ENCODE peak calls at places on chromosomes 12 and 14, in eight cellular contexts. One of them, this sample, is unnamed.

GRCh38 chr12:2064078-2064507 is 11.3 kb downstream of the CACNA1C start:
- DNase-seq in astrocyte of the spinal cord: peak
- DNase-seq in fibroblast of lung: peak
- DNase-seq in IMR-90: peak
- DNase-seq in CD8-positive, alpha-beta T cell: peak
- DNase-seq in coronary artery: no peak
- DNase-seq in sigmoid colon: no peak
- DNase-seq in left ventricle myocardium inferior: no peak
- DNase-seq in this sample: peak

GRCh38 chr12:131082795-131083194 is 129.1 kb downstream of the ADGRD1 start:
- DNase-seq in astrocyte of the spinal cord: no peak
- DNase-seq in fibroblast of lung: no peak
- DNase-seq in IMR-90: no peak
- DNase-seq in CD8-positive, alpha-beta T cell: no peak
- DNase-seq in coronary artery: peak
- DNase-seq in sigmoid colon: no peak
- DNase-seq in left ventricle myocardium inferior: no peak
- DNase-seq in this sample: no peak

GRCh38 chr14:38233218-38233617 is 22.7 kb downstream of the CLEC14A start:
- DNase-seq in astrocyte of the spinal cord: no peak
- DNase-seq in fibroblast of lung: no peak
- DNase-seq in IMR-90: no peak
- DNase-seq in CD8-positive, alpha-beta T cell: no peak
- DNase-seq in coronary artery: no peak
- DNase-seq in sigmoid colon: no peak
- DNase-seq in left ventricle myocardium inferior: no peak
- DNase-seq in this sample: no peak

GRCh38 chr14:100867631-100868315 is 35.7 kb downstream of the RTL1 start:
- DNase-seq in astrocyte of the spinal cord: no peak
- DNase-seq in fibroblast of lung: no peak
- DNase-seq in IMR-90: no peak
- DNase-seq in CD8-positive, alpha-beta T cell: no peak
- DNase-seq in coronary artery: no peak
- DNase-seq in sigmoid colon: peak
- DNase-seq in left ventricle myocardium inferior: peak
- DNase-seq in this sample: no peak

GRCh38 chr12:49960474-49961110 is 1.1 kb upstream of the AQP5 start:
- DNase-seq in astrocyte of the spinal cord: no peak
- DNase-seq in fibroblast of lung: no peak
- DNase-seq in IMR-90: no peak
- DNase-seq in CD8-positive, alpha-beta T cell: no peak
- DNase-seq in coronary artery: no peak
- DNase-seq in sigmoid colon: no peak
- DNase-seq in left ventricle myocardium inferior: no peak
- DNase-seq in this sample: no peak

GRCh38 chr14:68661226-68662225 is 131.3 kb downstream of the ZFP36L1 start:
- DNase-seq in astrocyte of the spinal cord: no peak
- DNase-seq in fibroblast of lung: no peak
- DNase-seq in IMR-90: no peak
- DNase-seq in CD8-positive, alpha-beta T cell: no peak
- DNase-seq in coronary artery: peak
- DNase-seq in sigmoid colon: peak
- DNase-seq in left ventricle myocardium inferior: no peak
- DNase-seq in this sample: no peak

GRCh38 chr12:91191516-91192111 is 9.0 kb upstream of the DCN start:
- DNase-seq in astrocyte of the spinal cord: no peak
- DNase-seq in fibroblast of lung: no peak
- DNase-seq in IMR-90: no peak
- DNase-seq in CD8-positive, alpha-beta T cell: no peak
- DNase-seq in coronary artery: no peak
- DNase-seq in sigmoid colon: no peak
- DNase-seq in left ventricle myocardium inferior: no peak
- DNase-seq in this sample: no peak

GRCh38 chr14:87097021-87097420 is 896.0 kb downstream of the GALC start:
- DNase-seq in astrocyte of the spinal cord: peak
- DNase-seq in fibroblast of lung: peak
- DNase-seq in IMR-90: peak
- DNase-seq in CD8-positive, alpha-beta T cell: no peak
- DNase-seq in coronary artery: no peak
- DNase-seq in sigmoid colon: no peak
- DNase-seq in left ventricle myocardium inferior: no peak
- DNase-seq in this sample: no peak

GRCh38 chr14:38553586-38553985 is 297.7 kb upstream of the CLEC14A start:
- DNase-seq in astrocyte of the spinal cord: peak
- DNase-seq in fibroblast of lung: peak
- DNase-seq in IMR-90: peak
- DNase-seq in CD8-positive, alpha-beta T cell: no peak
- DNase-seq in coronary artery: no peak
- DNase-seq in sigmoid colon: no peak
- DNase-seq in left ventricle myocardium inferior: no peak
- DNase-seq in this sample: peak

DNA sequence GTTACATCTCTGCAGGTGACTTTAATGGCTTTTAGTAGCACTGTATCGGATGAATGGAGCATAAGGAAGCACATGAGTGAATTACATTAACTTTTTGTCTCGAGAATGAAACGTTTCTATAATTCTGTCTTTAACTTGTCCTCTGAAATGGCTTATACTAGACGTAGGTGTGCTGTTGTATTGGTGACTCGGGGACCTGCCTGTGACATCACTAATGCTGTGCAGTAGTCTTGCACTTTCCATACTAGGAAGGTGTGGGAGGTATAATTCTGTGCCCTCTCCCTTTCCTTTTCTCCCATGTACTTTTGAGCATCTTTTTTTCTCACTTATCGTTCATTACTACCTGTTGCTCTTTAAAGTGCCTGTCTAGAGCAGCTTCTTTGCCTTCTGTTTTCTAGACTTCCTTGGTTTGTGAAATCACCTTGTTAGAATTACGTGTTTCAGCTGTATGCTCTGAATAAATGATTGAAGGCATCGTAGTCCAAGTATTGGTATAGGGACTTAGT is 1.2 kb downstream of the NEDD1 start:
- DNase-seq in astrocyte of the spinal cord: no peak
- DNase-seq in fibroblast of lung: no peak
- DNase-seq in IMR-90: no peak
- DNase-seq in CD8-positive, alpha-beta T cell: no peak
- DNase-seq in coronary artery: no peak
- DNase-seq in sigmoid colon: no peak
- DNase-seq in left ventricle myocardium inferior: no peak
- DNase-seq in this sample: no peak
- H3K4me3 ChIP-seq in astrocyte of the spinal cord: peak
- H3K4me3 ChIP-seq in fibroblast of lung: peak
- H3K4me3 ChIP-seq in IMR-90: peak
- H3K4me3 ChIP-seq in CD8-positive, alpha-beta T cell: peak
- H3K4me3 ChIP-seq in coronary artery: peak
- H3K4me3 ChIP-seq in sigmoid colon: peak
- H3K4me3 ChIP-seq in left ventricle myocardium inferior: peak
- H3K4me3 ChIP-seq in this sample: peak

GRCh38 chr12:203462-204260 is 10.3 kb downstream of the SLC6A12 start:
- DNase-seq in astrocyte of the spinal cord: no peak
- DNase-seq in fibroblast of lung: no peak
- DNase-seq in IMR-90: no peak
- DNase-seq in CD8-positive, alpha-beta T cell: no peak
- DNase-seq in coronary artery: no peak
- DNase-seq in sigmoid colon: no peak
- DNase-seq in left ventricle myocardium inferior: peak
- DNase-seq in this sample: no peak
- H3K4me3 ChIP-seq in astrocyte of the spinal cord: peak
- H3K4me3 ChIP-seq in fibroblast of lung: no peak
- H3K4me3 ChIP-seq in IMR-90: peak
- H3K4me3 ChIP-seq in CD8-positive, alpha-beta T cell: no peak
- H3K4me3 ChIP-seq in coronary artery: peak
- H3K4me3 ChIP-seq in sigmoid colon: peak
- H3K4me3 ChIP-seq in left ventricle myocardium inferior: peak
- H3K4me3 ChIP-seq in this sample: peak

GRCh38 chr14:95597784-95598204 is 62.9 kb downstream of the GLRX5 start:
- DNase-seq in astrocyte of the spinal cord: no peak
- DNase-seq in fibroblast of lung: peak
- DNase-seq in IMR-90: peak
- DNase-seq in CD8-positive, alpha-beta T cell: no peak
- DNase-seq in coronary artery: no peak
- DNase-seq in sigmoid colon: no peak
- DNase-seq in left ventricle myocardium inferior: no peak
- DNase-seq in this sample: peak
- H3K4me3 ChIP-seq in astrocyte of the spinal cord: no peak
- H3K4me3 ChIP-seq in fibroblast of lung: no peak
- H3K4me3 ChIP-seq in IMR-90: no peak
- H3K4me3 ChIP-seq in CD8-positive, alpha-beta T cell: no peak
- H3K4me3 ChIP-seq in coronary artery: no peak
- H3K4me3 ChIP-seq in sigmoid colon: no peak
- H3K4me3 ChIP-seq in left ventricle myocardium inferior: no peak
- H3K4me3 ChIP-seq in this sample: no peak

GRCh38 chr12:124909831-124910560 is 4.5 kb downstream of the UBC start:
- DNase-seq in astrocyte of the spinal cord: peak
- DNase-seq in fibroblast of lung: peak
- DNase-seq in IMR-90: peak
- DNase-seq in CD8-positive, alpha-beta T cell: no peak
- DNase-seq in coronary artery: no peak
- DNase-seq in sigmoid colon: no peak
- DNase-seq in left ventricle myocardium inferior: no peak
- DNase-seq in this sample: peak
- H3K4me3 ChIP-seq in astrocyte of the spinal cord: peak
- H3K4me3 ChIP-seq in fibroblast of lung: no peak
- H3K4me3 ChIP-seq in IMR-90: no peak
- H3K4me3 ChIP-seq in CD8-positive, alpha-beta T cell: no peak
- H3K4me3 ChIP-seq in coronary artery: peak
- H3K4me3 ChIP-seq in sigmoid colon: peak
- H3K4me3 ChIP-seq in left ventricle myocardium inferior: peak
- H3K4me3 ChIP-seq in this sample: no peak

GRCh38 chr12:65891219-65891618 is 66.9 kb downstream of the HMGA2 start:
- DNase-seq in astrocyte of the spinal cord: peak
- DNase-seq in fibroblast of lung: peak
- DNase-seq in IMR-90: peak
- DNase-seq in CD8-positive, alpha-beta T cell: no peak
- DNase-seq in coronary artery: no peak
- DNase-seq in sigmoid colon: no peak
- DNase-seq in left ventricle myocardium inferior: no peak
- DNase-seq in this sample: no peak
- H3K4me3 ChIP-seq in astrocyte of the spinal cord: no peak
- H3K4me3 ChIP-seq in fibroblast of lung: no peak
- H3K4me3 ChIP-seq in IMR-90: no peak
- H3K4me3 ChIP-seq in CD8-positive, alpha-beta T cell: no peak
- H3K4me3 ChIP-seq in coronary artery: no peak
- H3K4me3 ChIP-seq in sigmoid colon: no peak
- H3K4me3 ChIP-seq in left ventricle myocardium inferior: no peak
- H3K4me3 ChIP-seq in this sample: no peak

DNA sequence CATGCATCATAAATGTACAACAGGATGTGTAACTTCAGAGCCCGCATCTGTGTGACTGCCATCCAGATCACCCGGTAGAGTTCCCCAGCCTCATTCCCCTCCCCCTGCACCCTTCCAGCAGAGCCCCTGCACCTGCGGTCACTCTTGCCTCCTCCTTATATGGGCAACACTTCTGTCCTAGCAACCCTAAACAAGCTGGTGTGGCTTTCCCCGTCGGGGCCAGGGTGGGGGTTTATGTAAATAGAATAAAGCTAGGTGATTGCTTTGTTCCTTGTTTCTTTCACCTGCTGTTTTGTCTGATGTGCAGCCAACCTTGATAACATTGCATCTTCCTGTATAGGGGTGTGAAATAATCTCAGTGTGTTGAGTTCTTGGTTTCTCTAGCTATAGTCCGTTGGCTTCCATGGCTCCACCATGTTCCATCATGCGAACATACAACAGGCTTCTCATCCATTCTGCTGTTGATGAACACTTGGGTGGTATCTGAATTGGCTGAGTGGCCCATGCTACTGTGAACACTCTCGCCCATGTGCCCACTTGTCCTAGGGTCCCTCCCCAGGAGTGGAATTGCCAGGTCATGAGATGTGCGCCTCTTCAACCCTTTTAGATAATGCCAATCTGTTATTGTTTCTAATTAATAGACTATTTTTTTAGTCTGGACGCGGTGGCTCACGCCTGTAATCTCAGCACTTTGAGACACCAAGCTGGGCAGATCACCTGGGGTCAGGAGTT is 102.2 kb downstream of the KIF26A start:
- DNase-seq in astrocyte of the spinal cord: no peak
- DNase-seq in fibroblast of lung: no peak
- DNase-seq in IMR-90: no peak
- DNase-seq in CD8-positive, alpha-beta T cell: no peak
- DNase-seq in coronary artery: peak
- DNase-seq in sigmoid colon: no peak
- DNase-seq in left ventricle myocardium inferior: no peak
- DNase-seq in this sample: no peak
- H3K4me3 ChIP-seq in astrocyte of the spinal cord: no peak
- H3K4me3 ChIP-seq in fibroblast of lung: no peak
- H3K4me3 ChIP-seq in IMR-90: no peak
- H3K4me3 ChIP-seq in CD8-positive, alpha-beta T cell: no peak
- H3K4me3 ChIP-seq in coronary artery: no peak
- H3K4me3 ChIP-seq in sigmoid colon: no peak
- H3K4me3 ChIP-seq in left ventricle myocardium inferior: no peak
- H3K4me3 ChIP-seq in this sample: no peak

GRCh38 chr12:8947737-8948136 is 1.7 kb downstream of the M6PR start:
- DNase-seq in astrocyte of the spinal cord: no peak
- DNase-seq in fibroblast of lung: no peak
- DNase-seq in IMR-90: no peak
- DNase-seq in CD8-positive, alpha-beta T cell: no peak
- DNase-seq in coronary artery: no peak
- DNase-seq in sigmoid colon: no peak
- DNase-seq in left ventricle myocardium inferior: no peak
- DNase-seq in this sample: no peak
- H3K4me3 ChIP-seq in astrocyte of the spinal cord: no peak
- H3K4me3 ChIP-seq in fibroblast of lung: peak
- H3K4me3 ChIP-seq in IMR-90: no peak
- H3K4me3 ChIP-seq in CD8-positive, alpha-beta T cell: no peak
- H3K4me3 ChIP-seq in coronary artery: no peak
- H3K4me3 ChIP-seq in sigmoid colon: no peak
- H3K4me3 ChIP-seq in left ventricle myocardium inferior: peak
- H3K4me3 ChIP-seq in this sample: no peak

This sample was measured in cardiac fibroblast.